ENCODE peak calls at places on chromosomes 2 and 18, in four cellular contexts. N is coronary artery; G is AG20443; V is naive thymus-derived CD4-positive, alpha-beta T cell. I is an unnamed sample.

GRCh38 chr18:8375269-8375668 is 234.0 kb upstream of the RAB12 start:
- DNase-seq in N (peak), G (no peak), V (no peak), I (no peak)

GRCh38 chr18:378039-378438 is 110.2 kb upstream of the THOC1 start:
- DNase-seq in G (no peak), V (no peak), N (no peak), I (no peak)

GRCh38 chr2:239291505-239292350 is 109.1 kb downstream of the HDAC4 start:
- DNase-seq in V (no peak), G (no peak), N (no peak), I (no peak)

GRCh38 chr2:46300406-46300832 is 3.2 kb downstream of the EPAS1 start:
- DNase-seq in N (no peak), G (no peak), V (no peak), I (no peak)

GRCh38 chr2:196390243-196391148 is 219.1 kb upstream of the STK17B start:
- DNase-seq in V (no peak), N (no peak), G (no peak), I (no peak)

GRCh38 chr2:48482313-48482712 is 47.6 kb upstream of the STON1 start:
- DNase-seq in G (no peak), V (no peak), N (no peak), I (no peak)

GRCh38 chr18:40058811-40059570 is 1896.0 kb upstream of the PIK3C3 start:
- DNase-seq in V (no peak), N (no peak), G (no peak), I (no peak)

GRCh38 chr2:119531292-119531691 is 7.0 kb upstream of the SCTR start:
- DNase-seq in N (no peak), V (no peak), G (no peak), I (no peak)

GRCh38 chr2:209721497-209721896 is 50.1 kb upstream of the UNC80 start:
- DNase-seq in G (no peak), N (no peak), V (no peak), I (no peak)

GRCh38 chr18:63681449-63682381 is 20.0 kb upstream of the SERPINB3 start:
- DNase-seq in G (no peak), V (no peak), N (no peak), I (no peak)

GRCh38 chr18:23138470-23138869 is 3.2 kb downstream of the CABLES1 start:
- DNase-seq in N (no peak), V (no peak), G (no peak), I (no peak)

GRCh38 chr2:77101796-77102452 is 420.3 kb downstream of the LRRTM4 start:
- DNase-seq in V (no peak), N (no peak), G (no peak), I (no peak)

GRCh38 chr18:332721-333513 is 65.1 kb upstream of the THOC1 start:
- DNase-seq in N (no peak), V (no peak), G (peak), I (no peak)

GRCh38 chr2:147829106-147829505 is 15.7 kb upstream of the ACVR2A start:
- DNase-seq in G (peak), V (no peak), N (no peak), I (no peak)

GRCh38 chr18:51229328-51229727 is 31.8 kb upstream of the MEX3C start:
- DNase-seq in N (no peak), G (no peak), V (no peak), I (no peak)

GRCh38 chr18:74497778-74498177 is 1.6 kb downstream of the CNDP2 start:
- DNase-seq in G (no peak), N (no peak), V (no peak), I (no peak)

GRCh38 chr2:190932524-190932923 is 51.9 kb downstream of the GLS start:
- DNase-seq in N (no peak), G (no peak), V (no peak), I (no peak)

GRCh38 chr18:31225668-31226067 is 63.0 kb upstream of the DSC1 start:
- DNase-seq in G (no peak), N (no peak), V (no peak), I (no peak)

I was measured in CD4-positive, CD25-positive, alpha-beta regulatory T cell.